ENCODE peak calls at places on chromosomes 7 and 10, in four cellular contexts. C is CD8-positive, alpha-beta memory T cell; E is left ventricle myocardium inferior; L is BJ. U is an unnamed sample.

GRCh38 chr10:68099736-68100135 is 9.6 kb upstream of the MYPN start:
- DNase-seq in C (no peak), E (no peak), L (peak), U (no peak)

GRCh38 chr7:155524018-155524556 is 22.3 kb downstream of the CNPY1 start:
- DNase-seq in L (no peak), C (no peak), E (no peak), U (no peak)

GRCh38 chr7:114341648-114342047 is 73.0 kb upstream of the FOXP2 start:
- DNase-seq in C (no peak), L (no peak), E (no peak), U (no peak)

GRCh38 chr7:133602291-133602690 is 349.4 kb downstream of the EXOC4 start:
- DNase-seq in L (no peak), C (no peak), E (no peak), U (no peak)

GRCh38 chr7:74395745-74396311 is 57.9 kb upstream of the GTF2IRD1 start:
- DNase-seq in L (no peak), E (no peak), C (no peak), U (no peak)

GRCh38 chr10:121627810-121628209 is 29.6 kb upstream of the FGFR2 start:
- DNase-seq in E (no peak), C (no peak), L (peak), U (no peak)

GRCh38 chr10:17199351-17199804 is 2.1 kb downstream of the TRDMT1 start:
- DNase-seq in L (no peak), C (no peak), E (no peak), U (no peak)

GRCh38 chr7:2605608-2606538 is 25.9 kb upstream of the TTYH3 start:
- DNase-seq in E (no peak), L (no peak), C (no peak), U (no peak)

GRCh38 chr7:155591055-155591750 is 44.8 kb upstream of the CNPY1 start:
- DNase-seq in L (no peak), C (no peak), E (no peak), U (no peak)

GRCh38 chr10:95560288-95561199 is 627 bp downstream of the SORBS1 start:
- DNase-seq in C (peak), L (no peak), E (peak), U (no peak)

GRCh38 chr10:75109459-75109778 is 2.0 kb upstream of the SAMD8 start:
- DNase-seq in C (no peak), E (no peak), L (no peak), U (no peak)

GRCh38 chr10:19832624-19833507 is 16.6 kb downstream of the PLXDC2 start:
- DNase-seq in C (no peak), L (no peak), E (no peak), U (no peak)

GRCh38 chr7:96327429-96327828 is 5.5 kb upstream of the SLC25A13 start:
- DNase-seq in L (no peak), E (no peak), C (no peak), U (no peak)

GRCh38 chr7:84194484-84195260 is at the start of gene SEMA3A:
- DNase-seq in L (no peak), C (no peak), E (no peak), U (no peak)

GRCh38 chr10:33334170-33334838 is at the start of gene NRP1:
- DNase-seq in E (peak), L (no peak), C (no peak), U (no peak)

GRCh38 chr7:6181136-6181535 is 91.3 kb downstream of the CYTH3 start:
- DNase-seq in C (no peak), L (no peak), E (no peak), U (no peak)

GRCh38 chr10:7260412-7260900 is 150.4 kb downstream of the SFMBT2 start:
- DNase-seq in E (peak), L (peak), C (no peak), U (peak)

GRCh38 chr7:3043544-3044395 is at the start of gene CARD11:
- DNase-seq in C (peak), E (no peak), L (no peak), U (no peak)

GRCh38 chr7:7536396-7537019 is 835 bp upstream of the COL28A1 start:
- DNase-seq in L (no peak), C (no peak), E (no peak), U (no peak)

GRCh38 chr7:112476390-112477052 is 4.3 kb upstream of the LSMEM1 start:
- DNase-seq in C (no peak), E (no peak), L (no peak), U (no peak)

GRCh38 chr10:133117036-133117687 is 29.4 kb downstream of the ADGRA1 start:
- DNase-seq in E (no peak), L (no peak), C (no peak), U (no peak)

GRCh38 chr7:12244129-12244528 is 33.0 kb downstream of the TMEM106B start:
- DNase-seq in C (no peak), E (no peak), L (no peak), U (no peak)

GRCh38 chr7:144824360-144824759 is 11.5 kb downstream of the TPK1 start:
- DNase-seq in E (no peak), C (no peak), L (peak), U (no peak)

GRCh38 chr7:47088329-47089067 is 493.4 kb downstream of the TNS3 start:
- DNase-seq in C (no peak), L (no peak), E (peak), U (no peak)

GRCh38 chr7:152673902-152674301 is 2.0 kb downstream of the XRCC2 start:
- DNase-seq in E (no peak), L (no peak), C (no peak), U (no peak)

GRCh38 chr7:47283497-47284131 is 298.3 kb downstream of the TNS3 start:
- DNase-seq in C (no peak), E (no peak), L (no peak), U (no peak)

GRCh38 chr7:5997210-5997808 is 11.5 kb downstream of the PMS2 start:
- DNase-seq in C (peak), L (no peak), E (peak), U (no peak)

GRCh38 chr10:33664070-33664469 is 329.6 kb upstream of the NRP1 start:
- DNase-seq in C (no peak), L (no peak), E (no peak), U (no peak)

GRCh38 chr7:10718768-10719167 is 254.9 kb upstream of the PHF14 start:
- DNase-seq in E (no peak), C (no peak), L (no peak), U (no peak)

GRCh38 chr7:140649566-140650205 is 9.1 kb upstream of the DENND2A start:
- DNase-seq in C (no peak), E (no peak), L (no peak), U (no peak)

GRCh38 chr7:140645166-140645565 is 4.6 kb upstream of the DENND2A start:
- DNase-seq in E (no peak), C (no peak), L (no peak), U (no peak)

GRCh38 chr7:140643416-140643815 is 2.8 kb upstream of the DENND2A start:
- DNase-seq in C (no peak), L (no peak), E (no peak), U (no peak)

GRCh38 chr7:140650367-140650766 is 9.8 kb upstream of the DENND2A start:
- DNase-seq in C (no peak), E (no peak), L (no peak), U (no peak)

DNA sequence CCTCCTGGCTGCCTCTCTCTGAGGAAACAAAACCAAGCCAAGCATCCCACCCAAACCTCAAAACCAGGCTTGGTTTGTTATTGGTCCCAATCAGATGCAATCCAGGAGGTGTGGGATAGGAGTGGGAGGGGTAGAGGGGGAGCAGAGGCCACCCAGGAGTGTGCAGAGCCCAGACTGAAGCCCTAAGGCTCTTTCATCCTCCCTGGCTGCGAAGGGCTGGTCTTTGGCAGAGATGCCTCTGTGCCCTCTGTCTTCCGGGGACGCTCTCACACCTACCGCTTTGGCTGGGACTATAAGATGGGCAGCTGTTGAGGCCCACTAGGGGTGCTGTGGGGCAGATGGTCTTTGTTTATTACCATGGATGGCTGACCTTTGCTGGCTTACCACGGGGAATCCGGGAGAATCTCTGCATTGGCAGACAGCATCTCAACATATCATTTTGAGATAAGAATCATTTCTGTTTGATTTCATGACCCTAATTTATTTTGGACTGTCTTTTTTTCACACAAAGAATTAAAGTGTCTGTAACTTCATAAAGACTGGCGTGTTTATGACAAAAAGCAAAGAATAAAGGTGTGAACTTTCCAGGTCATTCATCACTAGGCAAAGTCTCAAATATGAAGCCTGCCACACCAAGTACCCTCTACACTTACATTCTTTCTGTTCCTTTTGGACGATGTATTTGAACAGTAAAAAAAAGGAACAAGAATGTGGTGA is 6.5 kb upstream of the DENND2A start:
- DNase-seq in L (no peak), C (no peak), E (no peak), U (no peak)
- H3K4me3 ChIP-seq in L (no peak), C (no peak), E (no peak), U (no peak)

DNA sequence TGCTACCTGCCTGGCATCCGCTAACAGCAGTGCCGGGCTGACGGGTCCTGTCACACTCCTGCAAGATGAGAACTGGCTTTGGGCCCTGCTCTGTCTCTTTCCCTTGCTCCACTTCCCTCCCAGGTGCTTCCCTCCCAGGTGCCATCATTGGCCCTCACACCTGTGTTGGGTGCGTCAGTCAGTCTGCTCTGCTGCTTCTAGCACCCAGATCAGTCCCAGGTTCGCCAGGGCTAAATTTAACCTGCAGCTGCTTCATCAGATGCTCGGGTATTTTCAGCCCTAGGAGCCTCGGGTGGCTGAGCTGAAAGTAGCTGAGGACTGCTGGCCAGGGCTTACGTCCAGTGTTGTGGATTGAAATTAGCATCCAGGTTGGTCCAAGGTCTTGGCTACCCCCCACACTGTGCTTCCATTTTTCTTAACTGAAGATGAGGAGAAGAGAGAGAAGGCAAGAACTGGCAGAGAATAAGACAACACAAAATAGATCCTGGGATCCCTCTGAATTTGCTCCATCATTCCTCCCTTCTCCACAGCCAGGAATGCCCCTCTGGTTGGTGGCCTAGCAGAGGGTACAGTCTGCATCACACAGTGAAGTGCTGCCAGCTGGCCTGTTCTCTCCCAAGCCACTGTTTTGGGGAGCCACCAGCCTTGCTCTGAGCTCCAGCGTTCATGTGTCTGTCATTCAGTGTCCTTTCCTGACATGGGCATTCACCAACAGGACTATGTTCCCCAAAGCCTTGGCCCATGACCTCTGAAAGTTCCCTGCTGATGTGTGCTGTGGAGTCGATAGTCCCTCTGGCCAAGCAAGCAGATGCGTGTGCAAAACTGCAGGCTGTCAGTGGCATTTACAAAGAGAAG is 65.9 kb upstream of the SYPL1 start:
- DNase-seq in E (peak), L (no peak), C (no peak), U (no peak)
- H3K4me3 ChIP-seq in E (no peak), L (no peak), C (no peak), U (no peak)

GRCh38 chr10:115093286-115093775 is at the start of gene ATRNL1:
- DNase-seq in L (no peak), C (no peak), E (no peak), U (no peak)

GRCh38 chr10:115092555-115093285 is 445 bp upstream of the ATRNL1 start:
- DNase-seq in C (no peak), L (no peak), E (no peak), U (no peak)

GRCh38 chr10:115095758-115096157 is 2.6 kb downstream of the ATRNL1 start:
- DNase-seq in L (no peak), E (no peak), C (no peak), U (no peak)

GRCh38 chr10:115093776-115094361 is 704 bp downstream of the ATRNL1 start:
- DNase-seq in L (no peak), C (no peak), E (no peak), U (no peak)

DNA sequence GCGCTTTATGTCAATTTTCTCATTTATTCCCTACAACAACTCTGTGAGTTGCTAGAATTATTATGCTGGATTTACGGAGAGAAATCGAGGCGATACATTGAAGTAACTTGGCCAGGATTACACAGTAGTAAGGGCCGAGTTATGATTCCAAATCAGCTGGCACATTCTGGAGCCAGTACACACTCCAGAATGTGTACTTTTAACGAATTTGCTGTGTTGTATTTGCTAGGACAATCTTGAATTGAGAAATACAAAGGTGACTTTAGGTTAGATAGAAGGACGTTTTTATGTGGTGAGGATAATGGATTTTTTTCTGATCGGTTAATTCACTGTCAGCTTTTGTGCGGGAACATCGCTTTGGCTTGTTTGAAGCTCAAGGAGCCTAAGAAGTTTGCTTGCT is 1.4 kb downstream of the ATRNL1 start:
- DNase-seq in C (no peak), L (no peak), E (no peak), U (no peak)
- H3K4me3 ChIP-seq in C (no peak), L (no peak), E (no peak), U (no peak)

GRCh38 chr7:136359333-136359903 is 382.3 kb upstream of the MTPN start:
- DNase-seq in L (no peak), C (no peak), E (no peak), U (no peak)
- H3K4me3 ChIP-seq in L (no peak), C (no peak), E (no peak), U (no peak)

GRCh38 chr10:126314848-126315247 is 73.4 kb downstream of the ADAM12 start:
- DNase-seq in C (no peak), E (no peak), L (no peak), U (no peak)
- H3K4me3 ChIP-seq in C (no peak), E (no peak), L (no peak), U (no peak)

GRCh38 chr10:6128591-6129383 is 40.0 kb downstream of the RBM17 start:
- DNase-seq in L (no peak), E (no peak), C (no peak), U (no peak)
- H3K4me3 ChIP-seq in L (no peak), E (peak), C (no peak), U (peak)

GRCh38 chr7:999149-999883 is 16.3 kb downstream of the CYP2W1 start:
- DNase-seq in C (no peak), L (no peak), E (no peak), U (no peak)
- H3K4me3 ChIP-seq in C (no peak), L (no peak), E (no peak), U (no peak)

DNA sequence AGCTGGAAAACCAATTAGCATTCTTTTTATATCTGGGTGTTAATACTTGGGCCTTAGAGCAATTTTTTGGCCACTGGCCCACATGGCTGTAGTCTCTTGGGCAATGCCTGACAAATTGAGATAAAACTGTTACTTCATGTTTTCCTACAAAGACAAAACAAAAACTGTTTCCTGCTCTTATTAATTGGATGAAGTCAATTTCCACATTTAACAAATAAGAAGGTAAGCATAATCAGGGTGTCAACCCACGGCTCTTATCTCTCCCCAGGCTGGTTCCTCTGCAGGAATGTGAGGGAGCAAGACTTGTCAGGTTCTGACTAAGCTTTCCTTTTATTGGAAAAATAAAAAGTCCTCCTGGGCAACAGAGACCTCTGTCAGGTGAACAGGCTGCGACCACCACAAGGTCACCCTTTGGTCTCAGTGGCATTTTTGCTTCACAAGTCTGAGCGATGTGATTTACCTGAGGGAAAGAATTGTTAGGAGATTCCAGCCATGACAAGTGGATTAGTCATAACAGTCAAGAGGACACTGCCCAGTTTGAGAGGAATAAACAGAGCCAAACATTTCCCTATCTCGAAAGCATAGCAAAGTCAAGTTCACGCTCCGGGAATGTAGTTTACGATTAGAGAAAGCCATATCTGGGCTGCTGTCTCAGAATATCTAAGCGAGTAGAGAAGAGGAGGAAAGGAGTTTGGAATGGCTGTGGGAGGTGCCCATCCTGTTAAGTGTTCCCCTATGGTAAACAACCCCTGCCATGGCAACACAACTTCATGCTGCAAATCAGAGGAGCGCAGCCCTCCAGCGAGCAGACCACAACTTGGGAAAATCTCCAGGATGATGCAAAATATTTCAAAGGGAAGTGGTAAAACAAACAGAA is 144.4 kb downstream of the TES start:
- DNase-seq in E (peak), L (peak), C (no peak), U (peak)
- H3K4me3 ChIP-seq in E (peak), L (peak), C (no peak), U (peak)

DNA sequence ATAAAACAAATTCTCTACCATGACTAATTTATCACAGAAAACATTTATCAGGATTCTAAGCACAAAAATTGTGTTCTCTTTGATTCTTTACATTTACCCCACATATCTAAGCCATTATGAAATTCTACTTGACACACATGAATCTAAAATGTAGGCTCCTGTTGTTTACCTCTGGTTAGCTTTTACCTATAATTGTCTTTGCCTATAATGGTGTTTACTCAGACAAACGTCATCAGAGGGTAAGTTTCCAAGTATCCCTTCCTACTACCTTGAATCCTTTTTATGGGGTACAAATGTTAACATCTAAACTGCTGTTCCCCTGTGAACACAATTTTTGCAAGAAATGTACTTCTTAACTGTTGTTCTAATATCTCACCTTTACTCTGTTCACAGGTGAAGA is 63.5 kb downstream of the MINDY3 start:
- DNase-seq in C (no peak), L (no peak), E (no peak), U (no peak)
- H3K4me3 ChIP-seq in C (no peak), L (no peak), E (no peak), U (no peak)